ENCODE peak calls at places on chromosomes 16 and 17, in nine cellular contexts. Q, M, F, C, K, E, H, G and U are unnamed samples.

GRCh38 chr16:57639172-57639571 is 10.7 kb downstream of the ADGRG1 start:
- DNase-seq in Q (no peak), M (peak; percentile 81), F (no peak), C (peak; percentile 41), K (peak; percentile 73), E (no peak), H (no peak), G (peak; percentile 73), U (no peak)

GRCh38 chr16:17784073-17784472 is 313.3 kb upstream of the XYLT1 start:
- DNase-seq in Q (peak; percentile 66), M (no peak), F (no peak), C (no peak), K (no peak), E (no peak), H (peak; percentile 49), G (no peak), U (no peak)

GRCh38 chr17:66302761-66303626 is 581 bp downstream of the PRKCA start:
- DNase-seq in Q (peak; percentile 41), M (peak; percentile 60), F (no peak), C (peak; percentile 47), K (peak; percentile 53), E (no peak), H (peak; percentile 60), G (peak; percentile 34), U (no peak)

GRCh38 chr17:68624381-68624780 is 23.2 kb upstream of the FAM20A start:
- DNase-seq in Q (no peak), M (no peak), F (no peak), C (no peak), K (no peak), E (no peak), H (no peak), G (no peak), U (no peak)

GRCh38 chr17:235831-236640 is 54.6 kb upstream of the DOC2B start:
- DNase-seq in Q (no peak), M (no peak), F (no peak), C (peak; percentile 7), K (peak; percentile 18), E (no peak), H (no peak), G (no peak), U (no peak)

GRCh38 chr17:47704116-47704515 is 10.2 kb downstream of the TBKBP1 start:
- DNase-seq in Q (no peak), M (no peak), F (no peak), C (peak; percentile 30), K (no peak), E (no peak), H (no peak), G (no peak), U (no peak)

GRCh38 chr16:89621698-89622409 is 8.4 kb downstream of the DPEP1 start:
- DNase-seq in Q (no peak), M (no peak), F (no peak), C (no peak), K (no peak), E (no peak), H (no peak), G (no peak), U (no peak)

GRCh38 chr16:66521951-66522771 is 27.8 kb downstream of the TK2 start:
- DNase-seq in Q (peak; percentile 67), M (no peak), F (peak; percentile 97), C (peak; percentile 31), K (peak; percentile 52), E (no peak), H (peak; percentile 85), G (no peak), U (no peak)

GRCh38 chr17:69012895-69013805 is 47.6 kb downstream of the ABCA9 start:
- DNase-seq in Q (peak; percentile 80), M (no peak), F (no peak), C (no peak), K (no peak), E (no peak), H (peak; percentile 70), G (no peak), U (no peak)

GRCh38 chr16:73527191-73527590 is 479.3 kb upstream of the ZFHX3 start:
- DNase-seq in Q (no peak), M (no peak), F (no peak), C (no peak), K (no peak), E (no peak), H (no peak), G (no peak), U (no peak)

GRCh38 chr17:47634870-47635269 is 14.8 kb upstream of the KPNB1 start:
- DNase-seq in Q (no peak), M (no peak), F (no peak), C (no peak), K (no peak), E (no peak), H (no peak), G (no peak), U (no peak)

GRCh38 chr17:80112471-80113032 is 11.2 kb downstream of the GAA start:
- DNase-seq in Q (no peak), M (no peak), F (no peak), C (no peak), K (no peak), E (no peak), H (no peak), G (no peak), U (no peak)

GRCh38 chr17:29195465-29196081 is 15.4 kb upstream of the MYO18A start:
- DNase-seq in Q (no peak), M (peak; percentile 8), F (no peak), C (no peak), K (no peak), E (no peak), H (no peak), G (no peak), U (no peak)

GRCh38 chr17:3551189-3551588 is 6.4 kb downstream of the TRPV3 start:
- DNase-seq in Q (no peak), M (no peak), F (no peak), C (no peak), K (no peak), E (no peak), H (no peak), G (no peak), U (peak; percentile 47)

GRCh38 chr17:2851615-2852014 is 55.4 kb downstream of the RAP1GAP2 start:
- DNase-seq in Q (no peak), M (no peak), F (no peak), C (no peak), K (no peak), E (no peak), H (no peak), G (no peak), U (no peak)

GRCh38 chr16:77675464-77676324 is 46.6 kb upstream of the NUDT7 start:
- DNase-seq in Q (peak; percentile 76), M (peak; percentile 73), F (peak; percentile 21), C (peak; percentile 32), K (peak; percentile 43), E (peak; percentile 57), H (peak; percentile 86), G (no peak), U (peak; percentile 82)

GRCh38 chr16:65153365-65154105 is 31.7 kb upstream of the CDH11 start:
- DNase-seq in Q (no peak), M (no peak), F (no peak), C (no peak), K (no peak), E (no peak), H (no peak), G (no peak), U (no peak)
- TF ChIP-seq CTCF in Q (no peak), M (no peak), F (no peak), C (no peak), K (no peak), E (no peak), H (no peak), G (no peak), U (no peak)

DNA sequence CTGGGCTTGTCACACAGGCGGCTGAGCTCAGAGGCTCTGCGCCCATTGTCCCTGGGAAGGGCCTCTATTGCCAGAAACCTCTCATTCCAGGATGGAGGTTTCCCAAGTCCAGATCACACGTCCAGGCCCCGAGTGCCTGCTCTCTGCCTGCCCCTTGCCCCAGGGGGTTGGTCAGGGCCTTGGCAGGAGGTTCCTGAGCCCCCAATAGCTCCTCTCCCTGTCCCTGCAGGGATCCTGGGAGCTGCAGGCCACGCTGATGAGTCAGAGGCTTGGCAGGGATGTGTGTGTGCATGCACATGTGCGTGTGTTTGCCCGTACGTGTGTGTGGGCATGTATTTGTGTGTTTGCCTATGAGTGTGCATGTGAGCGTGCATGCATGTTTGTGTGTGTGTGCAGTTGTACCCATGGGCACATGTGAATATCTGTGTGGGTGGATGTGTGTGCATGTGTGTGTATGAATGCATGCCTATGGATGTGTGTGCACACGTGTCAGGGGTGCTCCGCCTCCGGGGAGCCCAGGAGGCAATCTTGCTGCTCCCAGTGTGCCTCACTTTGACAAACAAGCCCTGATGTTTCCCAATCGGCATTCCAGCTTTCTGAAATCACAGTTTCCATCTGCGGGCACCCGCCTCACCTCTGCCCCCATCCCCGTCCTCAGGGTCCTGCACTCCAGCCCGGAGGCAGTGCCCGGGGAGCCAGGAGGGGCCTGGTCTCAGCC is 98.4 kb upstream of the GSE1 start:
- DNase-seq in Q (peak; percentile 93), M (peak; percentile 79), F (peak; percentile 83), C (peak; percentile 57), K (peak; percentile 77), E (peak; percentile 86), H (peak; percentile 91), G (no peak), U (peak; percentile 90)
- H3K4me3 ChIP-seq in Q (peak overlapping the region; percentile 10), M (no peak overlapping the region), F (peak overlapping the region; percentile 13), C (peak overlapping the region; percentile 19), K (no peak overlapping the region), E (peak overlapping the region; percentile 29), H (no peak overlapping the region), G (no peak overlapping the region), U (peak overlapping the region; percentile 53)

DNA sequence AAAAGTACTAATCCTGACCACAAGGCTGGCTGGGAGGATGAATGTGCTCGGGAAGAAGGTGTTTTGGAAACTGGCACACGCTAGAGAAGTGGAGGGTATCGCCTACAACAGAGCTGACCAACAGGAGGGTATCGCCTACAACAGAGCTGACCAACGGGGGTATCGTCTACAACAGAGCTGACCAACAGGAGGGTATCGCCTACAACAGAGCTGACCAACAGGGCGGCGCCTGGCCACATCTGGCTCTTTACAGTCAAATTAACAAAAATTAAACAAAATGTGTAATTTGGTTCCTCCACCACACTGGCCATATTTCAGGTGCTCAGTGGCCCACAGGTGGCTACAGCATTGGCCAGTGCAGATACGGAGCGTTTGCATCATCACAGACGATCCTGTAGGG is 153.5 kb downstream of the CMIP start:
- DNase-seq in Q (no peak), M (no peak), F (no peak), C (no peak), K (no peak), E (no peak), H (no peak), G (no peak), U (no peak)
- TF ChIP-seq CTCF in Q (no peak), M (no peak), F (peak; percentile 41), C (no peak), K (no peak), E (no peak), H (no peak), G (no peak), U (no peak)

DNA sequence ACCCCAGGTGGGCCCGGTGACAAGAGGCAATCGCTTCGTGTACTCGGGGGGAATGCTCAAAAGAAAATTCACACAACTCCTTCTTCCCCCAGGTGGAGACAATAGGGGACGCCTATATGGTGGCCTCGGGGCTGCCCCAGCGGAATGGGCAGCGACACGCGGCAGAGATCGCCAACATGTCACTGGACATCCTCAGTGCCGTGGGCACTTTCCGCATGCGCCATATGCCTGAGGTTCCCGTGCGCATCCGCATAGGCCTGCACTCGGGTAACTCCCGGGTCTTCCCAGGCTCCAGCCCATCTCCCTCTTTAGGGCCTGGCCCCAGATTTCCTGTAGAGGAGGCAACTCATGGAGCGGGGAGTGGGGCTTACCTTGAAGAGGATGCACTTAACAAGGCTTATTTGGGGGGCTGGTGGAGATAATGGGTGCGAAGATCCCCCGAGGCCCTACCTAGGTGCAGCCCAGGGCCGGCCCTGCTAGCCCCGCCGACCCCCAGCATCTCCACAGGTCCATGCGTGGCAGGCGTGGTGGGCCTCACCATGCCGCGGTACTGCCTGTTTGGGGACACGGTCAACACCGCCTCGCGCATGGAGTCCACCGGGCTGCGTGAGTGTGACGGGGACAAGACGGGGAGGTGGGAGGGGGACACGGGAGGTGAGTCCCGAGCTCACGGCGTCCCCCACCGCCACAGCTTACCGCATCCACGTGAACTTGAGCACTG is 13.0 kb downstream of the GUCY2D start:
- DNase-seq in Q (no peak), M (no peak), F (no peak), C (no peak), K (no peak), E (no peak), H (no peak), G (no peak), U (peak; percentile 69)
- H3K4me3 ChIP-seq in Q (no peak overlapping the region), M (no peak overlapping the region), F (no peak overlapping the region), C (peak overlapping the region; percentile 67), K (peak overlapping the region; percentile 46), E (no peak overlapping the region), H (no peak overlapping the region), G (peak overlapping the region; percentile 58), U (peak overlapping the region; percentile 63)